ENCODE peak calls at places on chromosomes 3 and 15, in seven cellular contexts. Y, W, F, E, X, U and O are unnamed samples.
A peak's percentile ranks its signal among the peaks of the same experiment; 100 is the strongest.

GRCh38 chr15:77497942-77498361 is 77.3 kb downstream of the HMG20A start:
- DNase-seq in Y (no peak), W (peak; percentile 41), F (peak; percentile 54), E (no peak), X (peak; percentile 37), U (no peak), O (peak; percentile 34)

GRCh38 chr15:40857601-40858351 is 13.9 kb downstream of the SPINT1 start:
- DNase-seq in Y (peak; percentile 88), W (no peak), F (peak; percentile 57), E (peak; percentile 91), X (peak; percentile 57), U (peak; percentile 63), O (peak; percentile 44)

GRCh38 chr3:46566040-46566631 is at the start of gene LRRC2:
- DNase-seq in Y (no peak), W (peak; percentile 50), F (peak; percentile 64), E (peak; percentile 42), X (peak; percentile 74), U (peak; percentile 78), O (peak; percentile 76)

GRCh38 chr3:86788371-86788770 is 202.6 kb downstream of the VGLL3 start:
- DNase-seq in Y (no peak), W (peak; percentile 50), F (no peak), E (no peak), X (no peak), U (no peak), O (no peak)

GRCh38 chr15:70538278-70538677 is 225.1 kb downstream of the UACA start:
- DNase-seq in Y (no peak), W (no peak), F (no peak), E (no peak), X (no peak), U (no peak), O (no peak)

GRCh38 chr3:65914740-65915366 is 123.9 kb downstream of the MAGI1 start:
- DNase-seq in Y (no peak), W (no peak), F (no peak), E (no peak), X (no peak), U (no peak), O (no peak)

GRCh38 chr3:190644035-190644434 is 130.2 kb downstream of the IL1RAP start:
- DNase-seq in Y (no peak), W (no peak), F (no peak), E (no peak), X (no peak), U (no peak), O (no peak)

GRCh38 chr3:14151471-14152083 is 26.7 kb downstream of the TMEM43 start:
- DNase-seq in Y (no peak), W (no peak), F (no peak), E (no peak), X (no peak), U (no peak), O (no peak)

GRCh38 chr3:64454179-64454578 is 228.9 kb upstream of the PRICKLE2 start:
- DNase-seq in Y (no peak), W (peak; percentile 79), F (no peak), E (no peak), X (no peak), U (no peak), O (peak; percentile 66)

GRCh38 chr3:6989608-6990291 is 128.8 kb downstream of the GRM7 start:
- DNase-seq in Y (no peak), W (no peak), F (no peak), E (no peak), X (no peak), U (no peak), O (no peak)

GRCh38 chr3:159441279-159441678 is 547.4 kb upstream of the IL12A start:
- DNase-seq in Y (no peak), W (no peak), F (no peak), E (no peak), X (no peak), U (no peak), O (no peak)

GRCh38 chr3:119418641-119419040 is 44.8 kb downstream of the TMEM39A start:
- DNase-seq in Y (no peak), W (peak; percentile 9), F (no peak), E (no peak), X (no peak), U (no peak), O (no peak)

GRCh38 chr3:45353070-45353469 is 35.3 kb upstream of the LARS2 start:
- DNase-seq in Y (no peak), W (no peak), F (no peak), E (no peak), X (no peak), U (no peak), O (no peak)

GRCh38 chr3:65402597-65402996 is 636.1 kb downstream of the MAGI1 start:
- DNase-seq in Y (no peak), W (peak; percentile 82), F (peak; percentile 94), E (peak; percentile 30), X (no peak), U (no peak), O (peak; percentile 92)

GRCh38 chr3:134364936-134365765 is 9.1 kb downstream of the AMOTL2 start:
- DNase-seq in Y (no peak), W (no peak), F (no peak), E (no peak), X (no peak), U (no peak), O (peak; percentile 73)

GRCh38 chr3:43505351-43505750 is 116.5 kb downstream of the ANO10 start:
- DNase-seq in Y (no peak), W (peak; percentile 37), F (no peak), E (no peak), X (no peak), U (no peak), O (peak; percentile 78)

GRCh38 chr3:108408883-108409612 is 101.3 kb downstream of the MYH15 start:
- DNase-seq in Y (no peak), W (no peak), F (no peak), E (peak; percentile 83), X (no peak), U (no peak), O (no peak)

GRCh38 chr3:126352476-126353454 is 4.4 kb downstream of the KLF15 start:
- DNase-seq in Y (no peak), W (no peak), F (no peak), E (peak; percentile 5), X (peak; percentile 31), U (no peak), O (no peak)

GRCh38 chr15:39594056-39594763 is 13.3 kb downstream of the THBS1 start:
- DNase-seq in Y (no peak), W (no peak), F (no peak), E (peak; percentile 47), X (no peak), U (no peak), O (peak; percentile 83)

GRCh38 chr15:64356443-64357040 is 569 bp upstream of the CSNK1G1 start:
- DNase-seq in Y (peak; percentile 57), W (peak; percentile 81), F (no peak), E (no peak), X (no peak), U (no peak), O (peak; percentile 92)

GRCh38 chr3:184177331-184177731 is 2.7 kb downstream of the AP2M1 start:
- DNase-seq in Y (no peak), W (peak; percentile 29), F (no peak), E (no peak), X (no peak), U (no peak), O (peak; percentile 45)

GRCh38 chr3:16550676-16551341 is 37.3 kb upstream of the RFTN1 start:
- DNase-seq in Y (peak; percentile 67), W (peak; percentile 70), F (peak; percentile 48), E (peak; percentile 64), X (peak; percentile 75), U (no peak), O (peak; percentile 87)
- H3K4me3 ChIP-seq in Y (no peak overlapping the region), W (peak overlapping the region; percentile 13), F (no peak overlapping the region), E (no peak overlapping the region), X (no peak overlapping the region), U (peak overlapping the region; percentile 42), O (peak overlapping the region; percentile 31)

GRCh38 chr15:91855241-91855640 is 1.7 kb downstream of the SLCO3A1 start:
- DNase-seq in Y (no peak), W (no peak), F (no peak), E (no peak), X (no peak), U (no peak), O (no peak)
- H3K4me3 ChIP-seq in Y (no peak overlapping the region), W (no peak overlapping the region), F (peak overlapping the region; percentile 77), E (no peak overlapping the region), X (no peak overlapping the region), U (peak overlapping the region; percentile 78), O (no peak overlapping the region)

DNA sequence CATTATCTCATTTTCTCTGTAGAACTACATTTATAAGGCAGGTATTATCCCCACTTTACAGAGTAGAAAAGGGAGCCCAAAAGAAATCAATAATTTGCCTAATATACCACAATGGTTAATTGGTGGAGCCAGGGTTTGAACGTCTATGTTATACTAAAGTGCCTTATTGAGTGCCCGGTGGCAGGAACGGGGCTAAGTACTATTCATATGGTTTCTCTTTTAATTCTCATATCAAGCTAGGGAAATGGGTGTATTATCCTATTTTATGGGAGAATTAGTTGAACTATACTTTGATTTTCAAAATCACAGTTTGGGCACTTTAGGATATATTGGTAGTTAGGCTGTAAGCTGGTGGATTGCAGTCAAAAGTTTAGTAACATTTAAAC is 1.5 kb downstream of the CEP97 start:
- DNase-seq in Y (no peak), W (no peak), F (no peak), E (no peak), X (no peak), U (no peak), O (no peak)
- H3K4me3 ChIP-seq in Y (peak overlapping the region; percentile 80), W (peak overlapping the region; percentile 92), F (peak overlapping the region; percentile 80), E (peak overlapping the region; percentile 61), X (no peak overlapping the region), U (peak overlapping the region; percentile 84), O (peak overlapping the region; percentile 93)

GRCh38 chr3:170418422-170419300 is at the start of gene CLDN11:
- DNase-seq in Y (no peak), W (peak; percentile 24), F (peak; percentile 76), E (no peak), X (peak; percentile 58), U (peak; percentile 40), O (peak; percentile 71)
- H3K4me3 ChIP-seq in Y (no peak within 1 kb of the TSS), W (peak within 1 kb of the TSS; percentile 70), F (peak within 1 kb of the TSS; percentile 51), E (peak within 1 kb of the TSS; percentile 39), X (peak within 1 kb of the TSS; percentile 36), U (peak within 1 kb of the TSS; percentile 70), O (peak within 1 kb of the TSS; percentile 92)

DNA sequence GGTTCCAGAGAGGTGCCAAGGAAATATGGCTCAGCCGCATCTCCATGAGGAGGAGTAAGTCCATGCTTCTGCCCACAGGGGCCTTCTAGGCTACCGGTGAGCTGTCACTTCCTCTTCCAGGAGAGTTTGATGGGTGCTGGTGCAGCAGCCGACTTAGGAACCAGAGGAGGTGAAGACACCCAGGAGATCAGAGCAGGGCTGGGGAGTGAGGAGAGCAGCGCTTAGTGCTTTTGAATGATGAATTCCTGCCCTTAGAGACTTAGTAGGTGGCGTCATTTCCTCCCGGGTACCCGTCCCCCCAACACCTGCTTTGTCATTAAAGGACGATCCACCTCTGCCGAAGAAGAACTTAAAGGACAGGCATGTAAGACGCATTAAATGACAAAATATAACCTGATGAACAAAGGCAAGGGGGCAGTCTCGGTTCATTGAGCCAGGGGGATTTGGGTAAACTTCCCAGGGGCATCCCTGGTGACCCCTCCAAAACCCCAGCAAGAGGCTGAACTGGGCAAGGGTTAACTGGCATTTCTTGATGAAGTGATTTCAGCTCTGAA is 67.6 kb downstream of the HES1 start:
- DNase-seq in Y (no peak), W (no peak), F (no peak), E (no peak), X (no peak), U (no peak), O (no peak)
- H3K4me3 ChIP-seq in Y (peak overlapping the region; percentile 53), W (peak overlapping the region; percentile 37), F (no peak overlapping the region), E (peak overlapping the region; percentile 42), X (no peak overlapping the region), U (peak overlapping the region; percentile 51), O (no peak overlapping the region)